ENCODE peak calls at places on chromosome 3, in eight cellular contexts. C is IMR-90, L is PC-3, J is astrocyte of the cerebellum, U is GM12864, M is esophagus muscularis mucosa, B is cardiac muscle cell, W is brain microvascular endothelial cell. A is an unnamed sample.

GRCh38 chr3:178562869-178563232 is 26.6 kb downstream of the KCNMB2 start:
- DNase-seq in C (no peak), L (no peak), J (peak), U (no peak), M (no peak), B (no peak), W (no peak), A (no peak)

GRCh38 chr3:158789592-158789991 is 12.3 kb upstream of the MFSD1 start:
- DNase-seq in C (peak), L (peak), J (peak), U (no peak), M (peak), B (no peak), W (peak), A (no peak)

GRCh38 chr3:189488241-189488767 is 142.9 kb upstream of the TP63 start:
- DNase-seq in C (no peak), L (peak), J (peak), U (no peak), M (no peak), B (no peak), W (peak), A (no peak)

GRCh38 chr3:83230841-83231240 is 1469.4 kb upstream of the GBE1 start:
- DNase-seq in C (no peak), L (no peak), J (no peak), U (no peak), M (no peak), B (no peak), W (no peak), A (no peak)

GRCh38 chr3:15051531-15051930 is 13.6 kb downstream of the MRPS25 start:
- DNase-seq in C (peak), L (peak), J (no peak), U (peak), M (no peak), B (peak), W (peak), A (peak)

GRCh38 chr3:50671331-50671730 is 3.4 kb upstream of the DOCK3 start:
- DNase-seq in C (peak), L (peak), J (peak), U (no peak), M (peak), B (no peak), W (peak), A (peak)

GRCh38 chr3:28326458-28326926 is 22.0 kb upstream of the ZCWPW2 start:
- DNase-seq in C (peak), L (no peak), J (no peak), U (no peak), M (no peak), B (no peak), W (peak), A (no peak)

GRCh38 chr3:188153949-188154757 is at the start of gene LPP:
- DNase-seq in C (peak), L (peak), J (no peak), U (no peak), M (peak), B (peak), W (peak), A (no peak)

GRCh38 chr3:25603703-25604102 is 61.0 kb downstream of the TOP2B start:
- DNase-seq in C (no peak), L (no peak), J (no peak), U (no peak), M (no peak), B (peak), W (peak), A (no peak)

GRCh38 chr3:196645091-196645490 is 5.6 kb downstream of the NRROS start:
- DNase-seq in C (no peak), L (no peak), J (no peak), U (no peak), M (no peak), B (no peak), W (no peak), A (no peak)

GRCh38 chr3:107627962-107628542 is 105.3 kb downstream of the BBX start:
- DNase-seq in C (no peak), L (peak), J (no peak), U (no peak), M (no peak), B (no peak), W (no peak), A (no peak)

GRCh38 chr3:141051641-141052569 is 758 bp downstream of the SPSB4 start:
- DNase-seq in C (peak), L (no peak), J (no peak), U (no peak), M (peak), B (peak), W (no peak), A (no peak)

GRCh38 chr3:173395412-173396181 is 1.9 kb upstream of the NLGN1 start:
- DNase-seq in C (peak), L (peak), J (peak), U (no peak), M (peak), B (peak), W (peak), A (peak)

GRCh38 chr3:138914870-138915502 is 32.0 kb downstream of the FOXL2 start:
- DNase-seq in C (peak), L (peak), J (no peak), U (no peak), M (no peak), B (no peak), W (peak), A (no peak)

GRCh38 chr3:74000715-74001114 is 376.0 kb upstream of the PDZRN3 start:
- DNase-seq in C (no peak), L (no peak), J (peak), U (no peak), M (no peak), B (no peak), W (no peak), A (no peak)

GRCh38 chr3:118760611-118761606 is 273.7 kb downstream of the IGSF11 start:
- DNase-seq in C (peak), L (no peak), J (no peak), U (no peak), M (no peak), B (no peak), W (no peak), A (no peak)

GRCh38 chr3:157793745-157794144 is 290.5 kb upstream of the VEPH1 start:
- DNase-seq in C (no peak), L (no peak), J (no peak), U (no peak), M (no peak), B (no peak), W (no peak), A (no peak)

GRCh38 chr3:48662140-48662752 is 440 bp downstream of the CELSR3 start:
- DNase-seq in C (no peak), L (no peak), J (no peak), U (no peak), M (no peak), B (peak), W (no peak), A (no peak)
- H3K4me3 ChIP-seq in C (peak), L (no peak), J (peak), U (peak), M (peak), B (peak), W (peak), A (peak)

DNA sequence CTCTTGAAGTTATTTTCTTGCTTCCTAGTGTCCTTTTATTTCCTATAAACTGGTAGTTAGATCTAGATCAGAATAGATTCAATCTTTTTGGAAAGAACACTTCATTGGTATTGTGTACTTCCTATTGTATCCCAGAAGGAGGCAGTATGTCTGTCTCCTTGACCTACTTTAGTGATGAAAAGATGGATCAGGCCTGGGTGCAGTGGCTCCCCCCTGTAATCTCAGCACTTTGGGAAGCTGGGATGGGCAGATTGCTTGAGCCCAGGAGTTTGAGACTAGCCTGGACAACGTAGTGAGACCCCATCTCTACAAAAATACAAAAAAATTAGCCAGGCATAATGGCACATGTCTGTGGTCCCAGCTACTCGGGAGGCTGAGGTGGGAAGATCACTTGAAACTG is 12.0 kb downstream of the BSN start:
- DNase-seq in C (no peak), L (peak), J (no peak), U (no peak), M (no peak), B (no peak), W (no peak), A (no peak)
- TF ChIP-seq CTCF in C (peak), L (peak), J (peak), U (peak), M (no peak), B (peak), W (no peak), A (peak)

GRCh38 chr3:181696641-181697230 is 15.0 kb upstream of the SOX2 start:
- DNase-seq in C (no peak), L (no peak), J (no peak), U (no peak), M (no peak), B (no peak), W (no peak), A (no peak)

GRCh38 chr3:181693280-181693679 is 18.4 kb upstream of the SOX2 start:
- DNase-seq in C (no peak), L (no peak), J (no peak), U (no peak), M (no peak), B (no peak), W (no peak), A (no peak)

GRCh38 chr3:181698263-181698944 is 13.3 kb upstream of the SOX2 start:
- DNase-seq in C (no peak), L (no peak), J (no peak), U (no peak), M (no peak), B (no peak), W (no peak), A (no peak)

GRCh38 chr3:181694805-181695660 is 16.7 kb upstream of the SOX2 start:
- DNase-seq in C (no peak), L (no peak), J (no peak), U (no peak), M (no peak), B (peak), W (no peak), A (no peak)

GRCh38 chr3:181695661-181696491 is 15.8 kb upstream of the SOX2 start:
- DNase-seq in C (no peak), L (no peak), J (no peak), U (no peak), M (no peak), B (peak), W (no peak), A (no peak)
- H3K4me3 ChIP-seq in C (no peak), L (no peak), J (peak), U (peak), M (peak), B (peak), W (peak), A (peak)

GRCh38 chr3:151743860-151744259 is 10.1 kb downstream of the AADACL2 start:
- DNase-seq in C (no peak), L (no peak), J (no peak), U (no peak), M (no peak), B (no peak), W (no peak), A (no peak)
- TF ChIP-seq CTCF in C (no peak), L (no peak), J (no peak), U (no peak), M (no peak), B (no peak), W (no peak), A (no peak)

DNA sequence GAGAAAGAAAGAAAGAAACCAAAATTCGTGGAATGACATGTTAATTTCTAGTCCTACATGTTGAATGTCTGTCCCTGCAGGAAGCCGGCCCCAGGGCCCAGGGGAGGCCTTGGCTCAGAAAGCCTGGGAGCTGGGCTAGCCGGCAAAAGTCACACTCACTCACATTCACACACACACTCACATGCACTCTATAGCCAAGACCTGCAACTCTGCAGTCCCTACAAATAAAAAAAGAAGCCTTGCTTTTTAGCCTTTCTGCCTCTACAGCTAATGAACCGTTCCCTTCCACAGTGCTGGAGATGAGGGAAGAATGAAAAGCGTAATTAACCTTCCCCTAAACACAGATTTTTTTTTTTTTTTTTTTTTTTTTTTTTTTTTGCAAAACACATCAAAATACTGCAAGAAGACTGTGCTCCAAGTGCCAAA is 4.4 kb downstream of the MECOM start:
- DNase-seq in C (no peak), L (no peak), J (no peak), U (no peak), M (no peak), B (no peak), W (no peak), A (no peak)
- H3K4me3 ChIP-seq in C (no peak), L (no peak), J (peak), U (no peak), M (peak), B (peak), W (no peak), A (no peak)

GRCh38 chr3:131730581-131730980 is 227.8 kb upstream of the MRPL3 start:
- DNase-seq in C (no peak), L (peak), J (no peak), U (no peak), M (no peak), B (no peak), W (no peak), A (no peak)

GRCh38 chr3:131729561-131729960 is 226.8 kb upstream of the MRPL3 start:
- DNase-seq in C (no peak), L (no peak), J (no peak), U (no peak), M (peak), B (no peak), W (no peak), A (no peak)

GRCh38 chr3:131725414-131725813 is 222.6 kb upstream of the MRPL3 start:
- DNase-seq in C (no peak), L (no peak), J (no peak), U (no peak), M (no peak), B (no peak), W (no peak), A (no peak)

GRCh38 chr3:131731709-131732108 is 228.9 kb upstream of the MRPL3 start:
- DNase-seq in C (no peak), L (no peak), J (no peak), U (no peak), M (no peak), B (no peak), W (no peak), A (no peak)

GRCh38 chr3:131728898-131729297 is 226.1 kb upstream of the MRPL3 start:
- DNase-seq in C (no peak), L (peak), J (no peak), U (no peak), M (no peak), B (no peak), W (no peak), A (no peak)
- TF ChIP-seq CTCF in C (no peak), L (no peak), J (no peak), U (no peak), M (no peak), B (no peak), W (no peak), A (no peak)

GRCh38 chr3:81443948-81444347 is 317.5 kb downstream of the GBE1 start:
- DNase-seq in C (peak), L (peak), J (peak), U (no peak), M (no peak), B (no peak), W (peak), A (no peak)
- H3K4me3 ChIP-seq in C (no peak), L (no peak), J (no peak), U (no peak), M (no peak), B (no peak), W (no peak), A (no peak)